ENCODE peak calls at places on chromosomes 1 and 21, in six cellular contexts. P is fibroblast of villous mesenchyme, V is neural progenitor cell, K is GM06990, F is body of pancreas, L is mesothelial cell of epicardium. M is an unnamed sample.
A peak's percentile ranks its signal among the peaks of the same experiment; 100 is the strongest.

GRCh38 chr1:56526571-56527174 is 52.7 kb downstream of the PLPP3 start:
- DNase-seq in P (no peak), K (peak; percentile 78), F (no peak), V (no peak), L (no peak), M (peak; percentile 30)

GRCh38 chr21:42638266-42638863 is 15.1 kb upstream of the PDE9A start:
- DNase-seq in L (no peak), K (no peak), V (no peak), F (no peak), P (no peak), M (no peak)

GRCh38 chr1:18938008-18938706 is 18.3 kb downstream of the IFFO2 start:
- DNase-seq in K (no peak), L (no peak), F (no peak), P (no peak), V (no peak), M (no peak)

GRCh38 chr21:14531927-14532326 is 14.2 kb downstream of the SAMSN1 start:
- DNase-seq in P (no peak), V (no peak), L (no peak), F (no peak), K (no peak), M (no peak)

GRCh38 chr21:44582980-44583799 is 2.8 kb upstream of the KRTAP10-5 start:
- DNase-seq in P (no peak), K (no peak), L (no peak), V (peak; percentile 65), F (no peak), M (no peak)

GRCh38 chr1:230215049-230215448 is 148.0 kb downstream of the GALNT2 start:
- DNase-seq in K (no peak), P (peak; percentile 83), F (peak; percentile 78), V (peak; percentile 52), L (no peak), M (no peak)

GRCh38 chr1:16163882-16164820 is 8.3 kb upstream of the EPHA2 start:
- DNase-seq in K (no peak), F (no peak), P (peak; percentile 96), V (peak; percentile 51), L (no peak), M (no peak)

GRCh38 chr1:13792429-13792828 is 92.4 kb downstream of the PRDM2 start:
- DNase-seq in F (no peak), P (peak; percentile 17), K (no peak), L (no peak), V (no peak), M (no peak)

DNA sequence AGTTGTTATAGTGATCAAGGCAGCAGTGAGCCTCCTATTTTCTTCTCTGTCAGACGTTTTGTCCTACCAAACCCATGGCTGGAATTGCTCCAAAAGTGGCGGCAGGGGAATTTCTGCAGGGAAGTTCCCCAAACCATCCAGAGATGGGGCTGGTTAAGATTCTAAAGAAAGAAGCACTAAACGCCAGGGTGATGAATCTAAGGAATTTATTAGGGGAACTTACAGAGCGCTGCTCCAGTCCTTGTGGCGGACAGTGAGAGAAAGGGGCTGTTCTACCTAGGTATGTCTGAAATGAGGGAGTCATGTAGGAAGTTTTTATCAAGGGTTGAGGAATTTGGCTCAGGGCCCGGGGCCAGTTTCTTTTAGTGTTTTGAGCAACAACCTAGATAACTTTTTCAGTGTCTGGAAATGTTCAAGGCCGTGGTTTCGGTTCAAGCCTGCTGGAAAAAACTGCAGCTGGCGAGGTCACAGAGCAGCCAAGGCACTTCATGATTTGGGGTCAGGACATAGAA is 222.4 kb upstream of the B3GALT2 start:
- DNase-seq in F (peak; percentile 92), V (peak; percentile 13), K (no peak), P (peak; percentile 97), L (peak; percentile 77), M (no peak)
- TF ChIP-seq CTCF in F (peak; percentile 17), V (no peak), K (no peak), P (no peak), L (no peak), M (no peak)

GRCh38 chr1:92298213-92298572 is 594 bp downstream of the GLMN start:
- DNase-seq in F (no peak), L (no peak), P (no peak), V (no peak), K (no peak), M (no peak)

GRCh38 chr1:92301021-92301420 is 2.2 kb downstream of the RPAP2 start:
- DNase-seq in F (no peak), P (no peak), L (no peak), K (no peak), V (no peak), M (no peak)

GRCh38 chr1:92299477-92300125 is 742 bp downstream of the RPAP2 start:
- DNase-seq in L (no peak), P (no peak), K (no peak), F (no peak), V (no peak), M (no peak)

DNA sequence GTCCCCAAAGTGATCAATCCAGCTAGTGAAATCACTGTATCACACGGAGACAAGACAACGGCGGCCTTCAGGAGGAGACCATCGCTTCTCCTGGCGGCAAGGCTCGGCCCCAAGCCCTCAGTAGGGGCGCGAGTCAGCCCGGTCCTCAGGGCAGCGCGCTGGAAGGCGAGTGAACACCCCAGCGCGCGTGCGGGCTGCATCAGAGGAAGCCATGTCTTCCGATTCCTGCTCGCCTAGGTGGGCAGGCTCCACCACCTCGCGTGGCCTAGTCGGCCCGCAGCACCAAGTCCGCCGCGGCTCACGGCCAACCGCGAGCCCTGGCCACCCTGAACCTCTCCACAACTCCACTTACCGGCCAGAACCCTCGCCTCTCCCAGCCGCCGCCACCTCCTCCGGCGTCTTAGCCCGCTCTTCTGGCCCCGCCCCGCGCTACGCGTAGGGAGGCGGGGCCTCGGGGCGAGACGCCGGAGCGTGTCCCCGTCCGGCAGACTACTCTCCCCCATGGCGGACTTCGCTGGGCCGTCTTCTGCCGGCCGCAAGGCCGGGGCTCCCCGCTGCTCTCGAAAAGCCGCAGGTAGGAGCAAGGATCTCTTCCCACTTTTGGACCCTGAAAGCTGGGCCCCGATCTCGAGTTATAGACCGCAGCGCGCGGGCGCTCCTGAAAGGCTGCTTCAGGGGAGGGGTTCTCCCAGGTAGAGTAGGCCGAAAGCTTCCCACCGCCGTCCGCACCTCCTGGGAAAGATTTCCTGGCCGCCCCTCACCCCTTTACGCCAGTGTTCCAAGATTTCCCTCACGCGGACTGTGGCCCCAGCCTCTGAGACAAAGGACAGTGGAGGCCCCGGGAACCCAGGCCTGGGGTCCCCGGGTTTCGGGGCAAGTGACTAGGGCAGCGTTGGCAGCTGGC is at the start of the genes GLMN and RPAP2:
- DNase-seq in K (peak; percentile 94), V (peak; percentile 96), P (peak; percentile 82), F (peak; percentile 80), L (peak; percentile 64), M (peak; percentile 92)
- TF ChIP-seq CTCF in K (peak; percentile 26), V (peak; percentile 18), P (peak; percentile 28), F (peak; percentile 29), L (no peak), M (no peak)

DNA sequence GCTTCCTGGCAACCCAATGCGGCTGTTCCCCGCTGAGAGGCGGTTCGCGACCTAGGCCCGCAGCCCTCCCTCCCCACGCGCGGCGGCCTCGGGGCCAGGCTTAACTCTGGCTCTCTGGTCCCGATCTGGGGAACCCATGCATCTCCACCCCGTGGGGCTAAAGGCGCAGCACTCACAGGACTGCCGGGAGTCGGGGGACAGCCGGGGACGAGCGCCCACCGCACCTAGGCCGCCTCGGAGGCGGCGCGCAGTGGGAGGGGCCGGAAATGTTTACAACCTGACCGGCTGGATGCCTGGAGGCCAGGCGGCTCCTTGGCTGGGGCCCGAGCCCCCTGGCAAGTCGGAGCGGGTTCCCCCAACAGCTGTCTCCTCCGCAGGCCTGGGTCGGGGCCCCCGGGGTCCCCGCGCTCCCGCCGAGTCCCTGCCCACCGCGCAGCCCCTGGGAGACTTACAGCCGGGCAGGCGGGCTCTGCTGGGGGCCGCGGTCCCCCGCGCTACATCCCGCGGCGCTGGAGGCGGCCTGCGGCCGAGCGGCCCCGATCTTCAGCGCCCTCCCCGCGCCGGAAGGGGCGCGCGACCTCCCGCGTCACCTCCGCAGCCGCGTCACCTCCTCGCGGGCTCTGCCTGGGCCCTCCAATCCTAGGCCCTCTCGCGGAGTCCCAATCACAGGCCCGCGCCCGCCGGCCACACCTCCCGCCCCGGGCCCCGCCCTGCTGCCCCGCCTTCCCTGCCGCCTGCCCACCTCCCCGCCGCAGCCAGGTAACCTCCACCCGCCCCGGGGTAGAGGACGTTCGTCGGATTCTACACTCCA is at the start of gene ADIPOR1:
- DNase-seq in P (peak; percentile 85), F (peak; percentile 94), V (peak; percentile 94), K (peak; percentile 93), L (peak; percentile 81), M (peak; percentile 99)
- TF ChIP-seq CTCF in P (no peak), F (no peak), V (peak; percentile 28), K (no peak), L (no peak), M (peak; percentile 14)

GRCh38 chr1:79592707-79593106 is 586.2 kb upstream of the ADGRL4 start:
- DNase-seq in P (no peak), F (no peak), L (no peak), K (no peak), V (no peak), M (no peak)

GRCh38 chr1:79588719-79589118 is 582.2 kb upstream of the ADGRL4 start:
- DNase-seq in V (peak; percentile 29), P (no peak), K (no peak), L (no peak), F (no peak), M (no peak)

GRCh38 chr1:79587229-79587628 is 580.7 kb upstream of the ADGRL4 start:
- DNase-seq in L (no peak), V (no peak), P (no peak), K (no peak), F (no peak), M (no peak)
- TF ChIP-seq CTCF in L (no peak), V (no peak), P (no peak), K (no peak), F (no peak), M (no peak)

GRCh38 chr1:25430666-25431494 is at the start of gene MACO1:
- DNase-seq in P (peak; percentile 98), F (peak; percentile 97), K (peak; percentile 93), L (peak; percentile 94), V (peak; percentile 97), M (peak; percentile 97)

GRCh38 chr1:25432749-25433388 is 2.2 kb downstream of the MACO1 start:
- DNase-seq in P (no peak), F (no peak), K (no peak), V (no peak), L (no peak), M (no peak)

GRCh38 chr1:25430073-25430665 is 528 bp upstream of the MACO1 start:
- DNase-seq in P (peak; percentile 80), V (peak; percentile 87), L (peak; percentile 67), F (peak; percentile 89), K (peak; percentile 92), M (peak; percentile 91)

GRCh38 chr1:25432364-25432719 is 1.6 kb downstream of the MACO1 start:
- DNase-seq in P (no peak), V (no peak), F (no peak), K (no peak), L (no peak), M (no peak)

DNA sequence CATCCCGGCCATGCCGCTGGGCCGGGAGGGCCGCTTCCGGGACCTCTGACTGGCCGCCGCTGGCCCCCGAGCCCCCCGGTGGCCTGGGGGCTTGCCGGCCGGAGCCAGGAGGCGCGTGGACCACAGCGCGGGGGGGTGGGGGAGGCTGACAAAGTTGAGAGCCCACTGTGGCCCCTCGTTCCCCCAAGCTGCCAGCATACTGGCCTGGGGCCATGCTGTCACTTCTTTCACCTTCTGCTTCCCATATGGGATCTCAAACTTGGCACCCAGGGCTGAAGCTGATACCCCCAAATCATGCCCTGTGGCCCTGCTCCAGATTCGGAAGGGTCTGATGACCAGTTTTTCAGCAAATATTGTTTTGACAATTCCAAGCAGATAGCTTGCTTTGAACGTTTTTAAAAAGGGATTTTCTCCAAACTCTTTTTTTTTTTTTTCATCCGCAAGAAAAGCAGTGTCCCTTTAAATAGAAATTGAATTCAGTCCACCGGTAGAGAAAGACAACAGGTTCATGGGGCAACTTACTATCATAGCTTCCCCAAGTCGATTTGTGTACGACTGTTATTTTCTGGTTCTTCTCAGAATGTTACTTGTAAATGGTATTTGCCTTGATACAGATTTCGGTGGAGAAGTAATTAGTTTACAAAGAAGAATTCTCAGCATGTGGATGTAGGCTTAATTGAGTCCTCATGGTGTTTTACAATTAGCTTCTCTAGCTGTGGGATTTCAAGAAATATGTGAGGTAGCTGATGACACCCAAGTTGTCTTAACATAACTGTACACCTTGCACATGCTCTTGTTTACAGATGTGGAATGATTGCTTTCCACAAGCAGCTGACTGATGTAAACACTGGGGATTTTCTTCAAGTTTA is 1.0 kb downstream of the MACO1 start:
- DNase-seq in F (peak; percentile 27), L (no peak), V (peak; percentile 10), P (peak; percentile 42), K (no peak), M (no peak)
- TF ChIP-seq CTCF in F (no peak), L (no peak), V (no peak), P (no peak), K (no peak), M (no peak)